ENCODE peak calls at places on chromosomes 13 and 19, in seven cellular contexts. T is brain microvascular endothelial cell; B is adrenal gland; R is effector memory CD4-positive, alpha-beta T cell; K is GOT3; Q is HCT116; O is fibroblast of villous mesenchyme. H is an unnamed sample.

GRCh38 chr13:47146991-47147783 is 250.3 kb upstream of the HTR2A start:
- DNase-seq in Q (no peak), B (no peak), O (no peak), R (no peak), T (no peak), K (no peak), H (no peak)

GRCh38 chr13:39397221-39397620 is 205.8 kb downstream of the LHFPL6 start:
- DNase-seq in K (no peak), T (no peak), R (no peak), O (no peak), Q (no peak), B (no peak), H (no peak)

GRCh38 chr19:33618884-33619283 is 2.9 kb upstream of the CHST8 start:
- DNase-seq in Q (no peak), K (no peak), O (no peak), R (no peak), T (no peak), B (no peak), H (no peak)

GRCh38 chr13:79393564-79394249 is 12.3 kb downstream of the RBM26 start:
- DNase-seq in K (no peak), T (peak), O (no peak), Q (no peak), R (no peak), B (no peak), H (no peak)

GRCh38 chr13:51015973-51016372 is 95.1 kb downstream of the C13orf42 start:
- DNase-seq in O (no peak), B (no peak), K (no peak), R (no peak), T (no peak), Q (no peak), H (no peak)

GRCh38 chr13:34156841-34157365 is 339.0 kb downstream of the RFC3 start:
- DNase-seq in O (peak), Q (peak), R (no peak), T (peak), K (peak), B (peak), H (peak)

GRCh38 chr19:54616840-54617560 is 13.3 kb upstream of the LILRB1 start:
- DNase-seq in R (no peak), B (no peak), O (no peak), Q (no peak), K (no peak), T (no peak), H (no peak)

GRCh38 chr13:89796196-89796595 is 1551.3 kb upstream of the MIR17HG start:
- DNase-seq in Q (no peak), B (no peak), T (no peak), R (no peak), O (no peak), K (no peak), H (no peak)